ENCODE peak calls at places on chromosomes 16 and 17, in eight cellular contexts. Y is stimulated activated CD8-positive, alpha-beta memory T cell treated with anti-CD3 and anti-CD28 coated beads, Interleukin-7, amount 100 ng/mL, for 48 hours; B is GM12864; V is GM18507; L is amniotic stem cell; U is cerebellar nuclear complex; X is lower lobe of right lung; N is fibroblast of mammary gland. E is an unnamed sample.

GRCh38 chr17:6914711-6915110 is 81.1 kb upstream of the ALOX12 start:
- DNase-seq in Y (no peak), B (no peak), V (no peak), L (no peak), U (no peak), X (no peak), N (peak), E (no peak)

GRCh38 chr17:13462673-13463124 is 139.0 kb downstream of the HS3ST3A1 start:
- DNase-seq in Y (no peak), B (no peak), V (no peak), L (no peak), U (no peak), X (no peak), N (no peak), E (no peak)

GRCh38 chr17:38579934-38580333 is 25.8 kb downstream of the SRCIN1 start:
- DNase-seq in Y (no peak), B (no peak), V (no peak), L (no peak), U (no peak), X (peak), N (peak), E (no peak)

GRCh38 chr17:79949646-79950292 is 85.9 kb downstream of the TBC1D16 start:
- DNase-seq in Y (no peak), B (no peak), V (no peak), L (no peak), U (no peak), X (no peak), N (no peak), E (no peak)

GRCh38 chr16:56488035-56488434 is 31.8 kb downstream of the BBS2 start:
- DNase-seq in Y (no peak), B (no peak), V (no peak), L (no peak), U (no peak), X (no peak), N (no peak), E (no peak)

GRCh38 chr17:55811536-55811935 is 60.7 kb downstream of the PCTP start:
- DNase-seq in Y (no peak), B (no peak), V (no peak), L (no peak), U (no peak), X (no peak), N (peak), E (no peak)

GRCh38 chr17:37481001-37481665 is 8.6 kb upstream of the DUSP14 start:
- DNase-seq in Y (no peak), B (no peak), V (no peak), L (no peak), U (no peak), X (no peak), N (peak), E (no peak)

GRCh38 chr17:41463746-41464145 is 3.4 kb downstream of the KRT32 start:
- DNase-seq in Y (no peak), B (no peak), V (no peak), L (no peak), U (no peak), X (no peak), N (no peak), E (no peak)

GRCh38 chr17:44005865-44006580 is 1.6 kb downstream of the NAGS start:
- DNase-seq in Y (no peak), B (no peak), V (no peak), L (no peak), U (no peak), X (peak), N (no peak), E (peak)

GRCh38 chr16:71524566-71525553 is 1.4 kb upstream of the CHST4 start:
- DNase-seq in Y (no peak), B (no peak), V (no peak), L (no peak), U (no peak), X (no peak), N (no peak), E (no peak)

GRCh38 chr16:81238296-81239011 is at the start of gene BCO1:
- DNase-seq in Y (no peak), B (no peak), V (no peak), L (no peak), U (no peak), X (no peak), N (peak), E (no peak)

GRCh38 chr17:79563237-79564013 is 47.4 kb downstream of the RBFOX3 start:
- DNase-seq in Y (no peak), B (no peak), V (no peak), L (no peak), U (no peak), X (peak), N (peak), E (no peak)

GRCh38 chr16:17101646-17102045 is 369.1 kb downstream of the XYLT1 start:
- DNase-seq in Y (no peak), B (peak), V (no peak), L (no peak), U (no peak), X (no peak), N (peak), E (no peak)

GRCh38 chr16:21314339-21314738 is 36.2 kb upstream of the CRYM start:
- DNase-seq in Y (no peak), B (no peak), V (no peak), L (no peak), U (no peak), X (no peak), N (no peak), E (no peak)

GRCh38 chr16:81904320-81904719 is 107.0 kb downstream of the SDR42E1 start:
- DNase-seq in Y (no peak), B (no peak), V (no peak), L (no peak), U (no peak), X (no peak), N (no peak), E (no peak)